ENCODE peak calls at places on chromosomes 3 and 15, in seven cellular contexts. V, T, Z, J, H, S and A are unnamed samples.

GRCh38 chr3:38334656-38335055 is 11.9 kb upstream of the XYLB start:
- DNase-seq in S (no peak), V (no peak), T (peak; percentile 61), H (no peak), J (no peak), Z (no peak), A (no peak)

GRCh38 chr15:69475769-69476358 is 23.2 kb downstream of the RPLP1 start:
- DNase-seq in T (peak; percentile 78), S (peak; percentile 93), Z (peak; percentile 67), H (peak; percentile 83), J (peak; percentile 67), V (peak; percentile 64), A (peak; percentile 56)

GRCh38 chr3:67593761-67594234 is 60.6 kb downstream of the SUCLG2 start:
- DNase-seq in J (no peak), Z (no peak), H (no peak), T (peak; percentile 44), S (peak; percentile 28), V (no peak), A (no peak)

GRCh38 chr3:8516047-8516671 is 14.5 kb downstream of the LMCD1 start:
- DNase-seq in Z (no peak), H (no peak), V (no peak), J (no peak), T (no peak), S (no peak), A (no peak)

GRCh38 chr15:59042041-59042440 is 54.6 kb downstream of the RNF111 start:
- DNase-seq in J (no peak), S (no peak), V (no peak), H (no peak), T (no peak), Z (no peak), A (no peak)

GRCh38 chr3:127065138-127065427 is 82.2 kb downstream of the PLXNA1 start:
- DNase-seq in V (no peak), Z (no peak), T (no peak), J (no peak), S (no peak), H (no peak), A (no peak)

GRCh38 chr3:11641683-11642407 is 1.9 kb downstream of the VGLL4 start:
- DNase-seq in J (no peak), V (no peak), Z (no peak), S (no peak), T (peak; percentile 66), H (no peak), A (no peak)

GRCh38 chr3:3560566-3561336 is 238.5 kb upstream of the LRRN1 start:
- DNase-seq in T (no peak), H (no peak), S (no peak), J (no peak), V (no peak), Z (no peak), A (no peak)

GRCh38 chr15:63134245-63134644 is 12.6 kb downstream of the LACTB start:
- DNase-seq in S (no peak), J (no peak), H (no peak), Z (no peak), T (peak; percentile 27), V (no peak), A (no peak)